ENCODE peak calls at places on chromosomes 2 and 18, in six cellular contexts. One of them, this sample, is unnamed.

GRCh38 chr18:62505669-62506494 is 16.9 kb upstream of the ZCCHC2 start:
- DNase-seq in RWPE1: no peak
- DNase-seq in AG04450: no peak
- DNase-seq in GM12864: peak; percentile 60
- DNase-seq in hepatocyte: no peak
- DNase-seq in fibroblast of mammary gland: no peak
- DNase-seq in this sample: no peak

GRCh38 chr2:2899826-2900225 is 477.8 kb downstream of the EIPR1 start:
- DNase-seq in GM12864: no peak
- DNase-seq in fibroblast of mammary gland: no peak
- DNase-seq in RWPE1: no peak
- DNase-seq in AG04450: no peak
- DNase-seq in hepatocyte: no peak
- DNase-seq in this sample: no peak

GRCh38 chr18:24502621-24503020 is 42.2 kb downstream of the HRH4 start:
- DNase-seq in AG04450: no peak
- DNase-seq in GM12864: no peak
- DNase-seq in RWPE1: no peak
- DNase-seq in fibroblast of mammary gland: no peak
- DNase-seq in hepatocyte: no peak
- DNase-seq in this sample: no peak

GRCh38 chr2:37344453-37345361 is at the start of gene QPCT:
- DNase-seq in RWPE1: peak; percentile 38
- DNase-seq in hepatocyte: no peak
- DNase-seq in AG04450: no peak
- DNase-seq in fibroblast of mammary gland: peak; percentile 40
- DNase-seq in GM12864: no peak
- DNase-seq in this sample: peak; percentile 57

GRCh38 chr18:75207298-75208054 is 1.5 kb downstream of the PTGR3 start:
- DNase-seq in AG04450: no peak
- DNase-seq in hepatocyte: no peak
- DNase-seq in RWPE1: no peak
- DNase-seq in fibroblast of mammary gland: peak; percentile 81
- DNase-seq in GM12864: no peak
- DNase-seq in this sample: no peak

GRCh38 chr2:180240774-180241173 is 233.7 kb upstream of the CWC22 start:
- DNase-seq in RWPE1: peak; percentile 17
- DNase-seq in GM12864: no peak
- DNase-seq in hepatocyte: peak; percentile 7
- DNase-seq in fibroblast of mammary gland: peak; percentile 43
- DNase-seq in AG04450: no peak
- DNase-seq in this sample: no peak

GRCh38 chr2:25585189-25585588 is 88.2 kb downstream of the DTNB start:
- DNase-seq in GM12864: no peak
- DNase-seq in hepatocyte: no peak
- DNase-seq in AG04450: no peak
- DNase-seq in RWPE1: no peak
- DNase-seq in fibroblast of mammary gland: no peak
- DNase-seq in this sample: no peak

GRCh38 chr2:101002562-101003277 is 631 bp downstream of the RPL31 start:
- DNase-seq in AG04450: no peak
- DNase-seq in GM12864: no peak
- DNase-seq in hepatocyte: no peak
- DNase-seq in fibroblast of mammary gland: peak; percentile 21
- DNase-seq in RWPE1: no peak
- DNase-seq in this sample: peak; percentile 51

GRCh38 chr2:70756126-70756525 is 11.9 kb downstream of the ADD2 start:
- DNase-seq in AG04450: no peak
- DNase-seq in GM12864: no peak
- DNase-seq in fibroblast of mammary gland: no peak
- DNase-seq in hepatocyte: no peak
- DNase-seq in RWPE1: no peak
- DNase-seq in this sample: no peak

GRCh38 chr2:7672685-7673071 is 755.5 kb downstream of the RNF144A start:
- DNase-seq in hepatocyte: peak; percentile 36
- DNase-seq in fibroblast of mammary gland: no peak
- DNase-seq in GM12864: no peak
- DNase-seq in AG04450: no peak
- DNase-seq in RWPE1: no peak
- DNase-seq in this sample: no peak

GRCh38 chr18:362914-363295 is 95.1 kb upstream of the THOC1 start:
- DNase-seq in RWPE1: no peak
- DNase-seq in GM12864: no peak
- DNase-seq in AG04450: no peak
- DNase-seq in fibroblast of mammary gland: no peak
- DNase-seq in hepatocyte: no peak
- DNase-seq in this sample: no peak

GRCh38 chr18:32711862-32712261 is 61.0 kb downstream of the KLHL14 start:
- DNase-seq in RWPE1: no peak
- DNase-seq in GM12864: no peak
- DNase-seq in hepatocyte: no peak
- DNase-seq in AG04450: no peak
- DNase-seq in fibroblast of mammary gland: no peak
- DNase-seq in this sample: no peak

GRCh38 chr2:19914266-19914975 is 12.6 kb upstream of the TTC32 start:
- DNase-seq in GM12864: no peak
- DNase-seq in hepatocyte: no peak
- DNase-seq in AG04450: no peak
- DNase-seq in RWPE1: no peak
- DNase-seq in fibroblast of mammary gland: no peak
- DNase-seq in this sample: no peak

GRCh38 chr18:57819671-57820460 is 16.8 kb upstream of the ATP8B1 start:
- DNase-seq in RWPE1: peak; percentile 36
- DNase-seq in AG04450: peak; percentile 63
- DNase-seq in hepatocyte: peak; percentile 84
- DNase-seq in fibroblast of mammary gland: peak; percentile 86
- DNase-seq in GM12864: no peak
- DNase-seq in this sample: no peak

GRCh38 chr18:38362286-38362792 is 796.7 kb upstream of the CELF4 start:
- DNase-seq in RWPE1: no peak
- DNase-seq in AG04450: no peak
- DNase-seq in hepatocyte: no peak
- DNase-seq in fibroblast of mammary gland: no peak
- DNase-seq in GM12864: no peak
- DNase-seq in this sample: no peak

GRCh38 chr2:109510136-109511028 is 103.4 kb downstream of the SEPTIN10 start:
- DNase-seq in GM12864: peak; percentile 22
- DNase-seq in fibroblast of mammary gland: peak; percentile 74
- DNase-seq in hepatocyte: peak; percentile 84
- DNase-seq in AG04450: peak; percentile 33
- DNase-seq in RWPE1: peak; percentile 72
- DNase-seq in this sample: peak; percentile 81

GRCh38 chr18:25061345-25061744 is 290.6 kb downstream of the ZNF521 start:
- DNase-seq in hepatocyte: no peak
- DNase-seq in fibroblast of mammary gland: no peak
- DNase-seq in AG04450: no peak
- DNase-seq in GM12864: no peak
- DNase-seq in RWPE1: no peak
- DNase-seq in this sample: no peak

GRCh38 chr2:102520009-102520408 is 47.0 kb downstream of the SLC9A4 start:
- DNase-seq in GM12864: peak; percentile 18
- DNase-seq in AG04450: no peak
- DNase-seq in RWPE1: peak; percentile 36
- DNase-seq in fibroblast of mammary gland: peak; percentile 48
- DNase-seq in hepatocyte: peak; percentile 50
- DNase-seq in this sample: no peak

GRCh38 chr2:145724499-145724898 is 1204.6 kb upstream of the ZEB2 start:
- DNase-seq in hepatocyte: no peak
- DNase-seq in GM12864: no peak
- DNase-seq in RWPE1: no peak
- DNase-seq in AG04450: no peak
- DNase-seq in fibroblast of mammary gland: no peak
- DNase-seq in this sample: no peak

GRCh38 chr2:147588191-147588590 is 256.6 kb upstream of the ACVR2A start:
- DNase-seq in fibroblast of mammary gland: peak; percentile 59
- DNase-seq in hepatocyte: no peak
- DNase-seq in AG04450: no peak
- DNase-seq in RWPE1: peak; percentile 26
- DNase-seq in GM12864: no peak
- DNase-seq in this sample: no peak

GRCh38 chr2:70948350-70949003 is 12.8 kb downstream of the ATP6V1B1 start:
- DNase-seq in hepatocyte: peak; percentile 87
- DNase-seq in AG04450: peak; percentile 33
- DNase-seq in RWPE1: peak; percentile 80
- DNase-seq in fibroblast of mammary gland: peak; percentile 76
- DNase-seq in GM12864: peak; percentile 21
- DNase-seq in this sample: peak; percentile 89

GRCh38 chr2:96207073-96207777 is 1.4 kb downstream of the STARD7 start:
- DNase-seq in hepatocyte: no peak
- DNase-seq in RWPE1: no peak
- DNase-seq in fibroblast of mammary gland: peak; percentile 42
- DNase-seq in GM12864: no peak
- DNase-seq in AG04450: no peak
- DNase-seq in this sample: no peak

GRCh38 chr2:219023045-219023605 is 18.2 kb downstream of the CFAP65 start:
- DNase-seq in AG04450: no peak
- DNase-seq in GM12864: no peak
- DNase-seq in RWPE1: no peak
- DNase-seq in hepatocyte: no peak
- DNase-seq in fibroblast of mammary gland: no peak
- DNase-seq in this sample: no peak

GRCh38 chr2:43453771-43454170 is 142.1 kb downstream of the THADA start:
- DNase-seq in GM12864: no peak
- DNase-seq in RWPE1: no peak
- DNase-seq in hepatocyte: no peak
- DNase-seq in fibroblast of mammary gland: no peak
- DNase-seq in AG04450: no peak
- DNase-seq in this sample: no peak

GRCh38 chr2:207474871-207475485 is 54.8 kb upstream of the CREB1 start:
- DNase-seq in hepatocyte: peak; percentile 75
- DNase-seq in GM12864: no peak
- DNase-seq in fibroblast of mammary gland: peak; percentile 77
- DNase-seq in RWPE1: peak; percentile 30
- DNase-seq in AG04450: no peak
- DNase-seq in this sample: no peak

GRCh38 chr18:57223160-57223870 is 76.4 kb downstream of the BOD1L2 start:
- DNase-seq in RWPE1: no peak
- DNase-seq in GM12864: no peak
- DNase-seq in AG04450: no peak
- DNase-seq in hepatocyte: no peak
- DNase-seq in fibroblast of mammary gland: no peak
- DNase-seq in this sample: no peak

GRCh38 chr18:22670914-22671313 is 253.2 kb upstream of the CTAGE1 start:
- DNase-seq in hepatocyte: no peak
- DNase-seq in fibroblast of mammary gland: no peak
- DNase-seq in GM12864: no peak
- DNase-seq in AG04450: no peak
- DNase-seq in RWPE1: no peak
- DNase-seq in this sample: no peak

GRCh38 chr2:18795881-18796280 is 206.5 kb upstream of the NT5C1B start:
- DNase-seq in GM12864: no peak
- DNase-seq in RWPE1: no peak
- DNase-seq in fibroblast of mammary gland: peak; percentile 53
- DNase-seq in AG04450: no peak
- DNase-seq in hepatocyte: no peak
- DNase-seq in this sample: no peak

GRCh38 chr2:6806605-6807004 is 59.1 kb downstream of the CMPK2 start:
- DNase-seq in GM12864: no peak
- DNase-seq in fibroblast of mammary gland: no peak
- DNase-seq in AG04450: no peak
- DNase-seq in RWPE1: no peak
- DNase-seq in hepatocyte: no peak
- DNase-seq in this sample: no peak

GRCh38 chr2:30287190-30287589 is 55.9 kb downstream of the LBH start:
- DNase-seq in RWPE1: no peak
- DNase-seq in fibroblast of mammary gland: no peak
- DNase-seq in AG04450: no peak
- DNase-seq in hepatocyte: no peak
- DNase-seq in GM12864: no peak
- DNase-seq in this sample: no peak

GRCh38 chr2:239193925-239194687 is 206.7 kb downstream of the HDAC4 start:
- DNase-seq in hepatocyte: no peak
- DNase-seq in fibroblast of mammary gland: peak; percentile 23
- DNase-seq in GM12864: no peak
- DNase-seq in RWPE1: no peak
- DNase-seq in AG04450: no peak
- DNase-seq in this sample: peak; percentile 27
- TF ChIP-seq CTCF in hepatocyte: peak; percentile 14
- TF ChIP-seq CTCF in fibroblast of mammary gland: peak; percentile 41
- TF ChIP-seq CTCF in GM12864: no peak
- TF ChIP-seq CTCF in RWPE1: no peak
- TF ChIP-seq CTCF in AG04450: no peak
- TF ChIP-seq CTCF in this sample: no peak

DNA sequence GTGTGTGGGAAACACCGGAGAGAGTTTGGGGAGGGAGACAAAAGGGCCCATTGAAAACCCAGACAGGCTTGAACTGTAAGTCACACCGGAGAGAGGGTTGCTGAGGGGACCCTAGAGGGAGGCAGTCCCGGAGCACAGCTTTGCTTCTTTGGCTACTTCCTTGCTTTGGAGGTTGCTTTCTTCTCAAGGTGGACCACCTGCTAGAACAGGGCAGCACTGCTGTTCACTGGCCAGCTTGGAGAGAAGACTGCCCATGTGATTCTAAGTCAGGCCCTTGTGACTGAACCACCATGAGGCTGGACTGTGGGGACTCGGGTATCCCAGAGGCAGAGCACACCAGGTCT is 4.4 kb downstream of the ACTG2 start:
- DNase-seq in hepatocyte: no peak
- DNase-seq in GM12864: no peak
- DNase-seq in fibroblast of mammary gland: no peak
- DNase-seq in AG04450: no peak
- DNase-seq in RWPE1: no peak
- DNase-seq in this sample: no peak
- TF ChIP-seq CTCF in hepatocyte: no peak
- TF ChIP-seq CTCF in GM12864: no peak
- TF ChIP-seq CTCF in fibroblast of mammary gland: no peak
- TF ChIP-seq CTCF in AG04450: no peak
- TF ChIP-seq CTCF in RWPE1: no peak
- TF ChIP-seq CTCF in this sample: no peak

DNA sequence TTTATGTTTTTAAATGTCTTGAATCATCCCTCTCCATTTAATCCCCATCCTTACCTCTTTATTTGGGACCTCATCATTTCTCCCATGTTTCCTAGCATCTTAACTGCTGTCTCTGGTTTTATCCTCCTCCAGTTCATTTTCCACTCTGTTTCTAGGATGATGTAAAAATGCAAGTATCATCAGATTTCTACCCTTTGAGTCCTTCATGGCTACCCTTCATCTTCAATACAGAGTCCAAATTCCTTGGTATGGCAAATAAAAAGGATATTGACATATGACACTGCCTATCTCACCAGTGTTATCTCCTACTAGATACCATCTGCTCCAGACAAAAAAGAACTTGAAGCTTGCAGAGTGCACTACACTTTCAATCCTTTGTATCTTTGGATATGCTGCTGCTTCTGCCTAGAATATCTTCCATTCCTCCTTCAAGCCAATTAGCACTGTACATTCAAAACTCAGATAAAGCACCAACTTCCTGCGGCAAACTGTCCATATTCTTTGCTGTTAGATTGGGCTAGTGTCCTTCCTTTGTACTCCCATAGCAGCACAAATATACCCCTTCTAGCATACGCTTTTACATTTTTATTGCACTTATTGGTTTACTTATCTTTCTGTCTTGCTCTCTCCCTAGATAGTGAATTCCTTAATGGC is 24.6 kb upstream of the TLK1 start:
- DNase-seq in RWPE1: no peak
- DNase-seq in fibroblast of mammary gland: no peak
- DNase-seq in GM12864: no peak
- DNase-seq in hepatocyte: no peak
- DNase-seq in AG04450: no peak
- DNase-seq in this sample: no peak
- TF ChIP-seq CTCF in RWPE1: no peak
- TF ChIP-seq CTCF in fibroblast of mammary gland: no peak
- TF ChIP-seq CTCF in GM12864: no peak
- TF ChIP-seq CTCF in hepatocyte: no peak
- TF ChIP-seq CTCF in AG04450: no peak
- TF ChIP-seq CTCF in this sample: no peak

GRCh38 chr18:78192044-78192443 is 787.6 kb upstream of the SALL3 start:
- DNase-seq in GM12864: no peak
- DNase-seq in fibroblast of mammary gland: no peak
- DNase-seq in AG04450: no peak
- DNase-seq in hepatocyte: peak; percentile 58
- DNase-seq in RWPE1: no peak
- DNase-seq in this sample: no peak
- TF ChIP-seq CTCF in GM12864: no peak
- TF ChIP-seq CTCF in fibroblast of mammary gland: no peak
- TF ChIP-seq CTCF in AG04450: no peak
- TF ChIP-seq CTCF in hepatocyte: peak; percentile 32
- TF ChIP-seq CTCF in RWPE1: no peak
- TF ChIP-seq CTCF in this sample: no peak

This sample was measured in glutamatergic neuron.